ENCODE peak calls at places on chromosomes 6 and 20, in seven cellular contexts. C is lung, Y is neural progenitor cell, I is A549, M is keratinocyte, W is psoas muscle, T is body of pancreas. P is an unnamed sample.

GRCh38 chr6:57210060-57210459 is 12.0 kb downstream of the RAB23 start:
- DNase-seq in C (no peak), Y (no peak), I (no peak), M (no peak), W (no peak), T (no peak), P (no peak)

GRCh38 chr20:38725959-38726848 is 1.9 kb downstream of the SLC32A1 start:
- DNase-seq in C (no peak), Y (peak; percentile 95), I (peak; percentile 54), M (no peak), W (no peak), T (peak; percentile 44), P (no peak)

GRCh38 chr6:14270925-14271791 is 153.6 kb downstream of the CD83 start:
- DNase-seq in C (no peak), Y (no peak), I (peak; percentile 92), M (peak; percentile 100), W (no peak), T (peak; percentile 32), P (peak; percentile 81)

GRCh38 chr6:35011096-35012041 is 122.3 kb downstream of the ANKS1A start:
- DNase-seq in C (no peak), Y (no peak), I (no peak), M (no peak), W (no peak), T (no peak), P (no peak)

GRCh38 chr20:43529457-43530153 is 22.1 kb downstream of the L3MBTL1 start:
- DNase-seq in C (no peak), Y (no peak), I (no peak), M (no peak), W (no peak), T (no peak), P (no peak)

GRCh38 chr6:50271266-50271665 is 221.5 kb upstream of the DEFB112 start:
- DNase-seq in C (no peak), Y (no peak), I (no peak), M (peak; percentile 49), W (no peak), T (no peak), P (no peak)

GRCh38 chr6:12012566-12013367 is 655 bp downstream of the HIVEP1 start:
- DNase-seq in C (peak; percentile 82), Y (peak; percentile 92), I (peak; percentile 82), M (peak; percentile 68), W (peak; percentile 75), T (peak; percentile 85), P (peak; percentile 71)

GRCh38 chr6:57207872-57208271 is 14.2 kb downstream of the RAB23 start:
- DNase-seq in C (no peak), Y (no peak), I (no peak), M (no peak), W (no peak), T (no peak), P (no peak)

GRCh38 chr6:107611060-107611824 is 121.3 kb downstream of the SOBP start:
- DNase-seq in C (no peak), Y (peak; percentile 81), I (no peak), M (no peak), W (no peak), T (no peak), P (no peak)

GRCh38 chr6:99282479-99283062 is 66.9 kb downstream of the FAXC start:
- DNase-seq in C (no peak), Y (peak; percentile 13), I (peak; percentile 10), M (no peak), W (no peak), T (no peak), P (no peak)

GRCh38 chr6:30184417-30185031 is 21.2 kb downstream of the TRIM15 start:
- DNase-seq in C (no peak), Y (no peak), I (no peak), M (no peak), W (no peak), T (no peak), P (no peak)

GRCh38 chr6:134049176-134049575 is 3.2 kb downstream of the SLC2A12 start:
- DNase-seq in C (no peak), Y (no peak), I (no peak), M (no peak), W (no peak), T (no peak), P (no peak)

GRCh38 chr6:30645989-30646388 is 944 bp upstream of the C6orf136 start:
- DNase-seq in C (no peak), Y (no peak), I (no peak), M (no peak), W (no peak), T (no peak), P (no peak)

GRCh38 chr6:93417421-93417996 is 1.9 kb downstream of the EPHA7 start:
- DNase-seq in C (no peak), Y (no peak), I (peak; percentile 19), M (no peak), W (no peak), T (no peak), P (no peak)

GRCh38 chr6:117615981-117616961 is 14.0 kb upstream of the GOPC start:
- DNase-seq in C (no peak), Y (peak; percentile 39), I (no peak), M (no peak), W (no peak), T (no peak), P (no peak)

DNA sequence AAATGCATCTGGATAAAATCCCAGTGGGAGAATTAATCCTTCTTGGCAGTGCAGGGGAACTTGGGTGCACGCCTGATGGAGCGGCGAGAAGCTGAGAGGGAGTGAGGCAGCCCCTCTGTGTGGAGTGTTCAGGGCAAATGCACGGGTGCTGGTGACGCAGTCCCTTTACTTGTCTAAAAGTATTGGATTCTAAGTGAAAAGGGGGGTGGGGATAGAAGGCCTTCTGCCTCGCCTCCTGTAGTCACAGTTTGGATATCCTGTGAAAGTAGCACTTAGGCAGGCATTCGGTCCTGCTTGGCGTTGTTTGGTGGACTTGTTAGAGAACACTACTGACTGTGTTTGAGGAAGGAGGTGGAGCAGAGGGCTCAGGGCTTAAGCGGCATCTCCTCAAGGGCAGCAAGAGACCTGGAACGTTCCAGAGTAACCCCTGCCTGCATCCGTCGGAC is 39.3 kb downstream of the PHACTR3 start:
- DNase-seq in C (peak; percentile 22), Y (no peak), I (no peak), M (no peak), W (no peak), T (no peak), P (no peak)
- H3K27ac ChIP-seq in C (no peak overlapping the region), Y (no peak overlapping the region), I (no peak overlapping the region), M (no peak overlapping the region), W (no peak overlapping the region), T (no peak overlapping the region), P (no peak overlapping the region)

DNA sequence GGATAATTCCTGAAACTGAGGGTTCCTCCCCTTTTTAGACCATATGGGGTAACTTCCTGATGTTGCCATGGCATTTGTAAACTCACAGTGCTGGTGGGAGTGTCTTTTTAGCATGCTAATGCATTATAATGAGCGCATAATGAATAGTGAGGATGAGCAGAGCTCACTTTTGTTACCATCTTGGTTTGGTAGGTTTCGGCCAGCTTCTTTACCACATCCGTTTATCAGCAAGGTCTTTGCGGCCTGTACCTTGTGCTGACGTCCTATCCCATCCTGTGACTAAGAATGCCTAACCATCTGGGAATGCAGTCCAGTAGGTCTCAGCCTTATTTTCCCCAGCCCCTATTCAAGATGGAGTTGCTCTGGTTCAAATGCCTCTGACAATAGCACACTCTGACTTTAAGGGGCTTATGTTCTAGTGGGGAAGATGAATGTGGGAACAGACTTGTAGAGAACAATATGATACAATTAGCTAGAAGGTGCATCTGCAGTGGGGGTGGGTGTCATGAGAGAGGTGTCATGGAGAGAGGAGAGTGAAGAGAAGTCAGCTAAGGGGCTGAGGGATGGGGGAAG is 4.2 kb upstream of the GPR31 start:
- DNase-seq in C (no peak), Y (no peak), I (no peak), M (no peak), W (no peak), T (no peak), P (no peak)
- H3K4me1 ChIP-seq in C (no peaks in the 10 kb centered on the region), Y (peaks cover 15% of the 10 kb centered on the region), I (no peaks in the 10 kb centered on the region), M (no peaks in the 10 kb centered on the region), W (no peaks in the 10 kb centered on the region), T (no peaks in the 10 kb centered on the region), P (no peaks in the 10 kb centered on the region)

GRCh38 chr6:137510923-137511322 is 16.7 kb upstream of the OLIG3 start:
- DNase-seq in C (no peak), Y (no peak), I (no peak), M (no peak), W (no peak), T (no peak), P (no peak)

GRCh38 chr6:137517404-137517803 is 23.2 kb upstream of the OLIG3 start:
- DNase-seq in C (no peak), Y (no peak), I (no peak), M (no peak), W (no peak), T (no peak), P (no peak)

GRCh38 chr6:137518584-137518983 is 24.4 kb upstream of the OLIG3 start:
- DNase-seq in C (no peak), Y (no peak), I (no peak), M (no peak), W (no peak), T (no peak), P (no peak)

GRCh38 chr6:137514418-137514817 is 20.2 kb upstream of the OLIG3 start:
- DNase-seq in C (no peak), Y (no peak), I (no peak), M (no peak), W (no peak), T (no peak), P (no peak)

GRCh38 chr6:137512768-137513605 is 18.8 kb upstream of the OLIG3 start:
- DNase-seq in C (no peak), Y (peak; percentile 75), I (no peak), M (no peak), W (no peak), T (no peak), P (no peak)
- H3K27ac ChIP-seq in C (no peak overlapping the region), Y (no peak overlapping the region), I (no peak overlapping the region), M (no peak overlapping the region), W (no peak overlapping the region), T (no peak overlapping the region), P (no peak overlapping the region)

DNA sequence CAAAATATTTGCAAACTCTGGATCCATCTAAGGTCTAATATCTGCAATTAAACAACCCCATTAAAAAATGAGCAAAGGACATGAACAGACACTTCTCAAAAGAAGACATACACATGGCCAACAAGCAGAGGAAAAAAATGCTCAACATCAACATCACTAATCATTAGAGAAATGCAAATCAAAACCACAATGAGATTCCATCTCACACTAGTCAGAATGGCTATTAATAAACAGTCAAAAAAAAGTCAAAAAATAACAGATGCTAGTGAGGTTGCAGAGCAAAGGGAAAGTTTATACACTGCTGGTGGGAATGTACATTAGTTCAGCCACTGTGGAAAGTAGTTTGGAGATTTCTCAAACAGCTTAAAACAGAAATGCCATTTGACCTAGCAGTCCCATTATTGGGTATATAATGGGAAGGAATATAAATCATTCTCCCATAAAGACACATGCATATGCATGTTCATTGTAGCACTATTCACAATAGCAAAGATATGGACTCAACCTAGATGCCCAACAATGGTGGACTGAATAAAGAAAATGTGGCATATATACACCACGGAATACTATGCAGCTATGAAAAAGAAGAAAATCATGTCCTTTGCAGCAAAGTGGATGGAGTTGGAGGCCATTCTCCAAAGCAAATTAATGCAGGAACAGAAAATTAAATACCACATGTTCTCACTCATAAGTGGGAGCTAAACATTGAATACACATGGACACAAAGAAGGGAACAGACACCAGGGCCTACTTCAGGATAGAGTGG is 9.1 kb downstream of the ZNFX1 start:
- DNase-seq in C (no peak), Y (no peak), I (no peak), M (no peak), W (no peak), T (no peak), P (no peak)
- H3K4me1 ChIP-seq in C (peaks cover 13% of the 10 kb centered on the region), Y (no peaks in the 10 kb centered on the region), I (no peaks in the 10 kb centered on the region), M (no peaks in the 10 kb centered on the region), W (peaks cover 24% of the 10 kb centered on the region), T (peaks cover 25% of the 10 kb centered on the region), P (peaks cover 7% of the 10 kb centered on the region)